ENCODE peak calls at places on chromosomes 13 and 19, in ten cellular contexts. C is transverse colon, S is GM23338, Q is spleen, X is HL-60, K is stomach, M is esophagus muscularis mucosa, R is upper lobe of left lung, E is HCT116, I is GM12878. U is an unnamed sample. For H3K27me3, the result is how much of the 10 kb centered on the place peaks cover.

GRCh38 chr13:102680842-102681725 is 13.8 kb downstream of the METTL21C start:
- DNase-seq in C (no peak), S (no peak), Q (no peak), X (peak), K (no peak), M (no peak), R (no peak), E (no peak), I (no peak), U (no peak)

GRCh38 chr19:6868341-6868740 is 19.0 kb upstream of the ADGRE1 start:
- DNase-seq in C (no peak), S (no peak), Q (peak), X (peak), K (no peak), M (no peak), R (no peak), E (no peak), I (no peak), U (no peak)

GRCh38 chr19:4977299-4978174 is 8.6 kb downstream of the KDM4B start:
- DNase-seq in C (peak), S (no peak), Q (no peak), X (no peak), K (peak), M (no peak), R (no peak), E (no peak), I (no peak), U (no peak)

GRCh38 chr13:83295684-83296083 is 586.6 kb downstream of the SLITRK1 start:
- DNase-seq in C (no peak), S (no peak), Q (no peak), X (no peak), K (no peak), M (no peak), R (no peak), E (no peak), I (no peak), U (no peak)

GRCh38 chr13:98839826-98840769 is 87.6 kb upstream of the SLC15A1 start:
- DNase-seq in C (peak), S (peak), Q (no peak), X (peak), K (peak), M (no peak), R (peak), E (peak), I (no peak), U (no peak)

GRCh38 chr19:38245826-38246498 is 10.2 kb downstream of the PPP1R14A start:
- DNase-seq in C (no peak), S (no peak), Q (no peak), X (no peak), K (no peak), M (no peak), R (no peak), E (no peak), I (no peak), U (peak)

GRCh38 chr19:46786236-46787039 is 2.0 kb downstream of the SLC1A5 start:
- DNase-seq in C (peak), S (peak), Q (peak), X (peak), K (peak), M (peak), R (peak), E (no peak), I (no peak), U (peak)

GRCh38 chr13:110062077-110062776 is 244.7 kb downstream of the COL4A1 start:
- DNase-seq in C (no peak), S (no peak), Q (no peak), X (no peak), K (no peak), M (no peak), R (no peak), E (no peak), I (no peak), U (peak)

GRCh38 chr19:45092747-45093678 is at the start of gene PPP1R37:
- DNase-seq in C (peak), S (peak), Q (peak), X (peak), K (peak), M (peak), R (peak), E (peak), I (peak), U (peak)
- TF ChIP-seq CTCF in C (peak), S (no peak), Q (no peak), X (no peak), K (peak), M (peak), R (peak), E (peak), I (peak), U (no peak)

GRCh38 chr19:18745931-18746330 is 45.2 kb downstream of the COMP start:
- DNase-seq in C (no peak), S (no peak), Q (no peak), X (no peak), K (no peak), M (no peak), R (no peak), E (no peak), I (no peak), U (no peak)

GRCh38 chr19:18746393-18747167 is 44.5 kb downstream of the COMP start:
- DNase-seq in C (no peak), S (peak), Q (no peak), X (no peak), K (no peak), M (no peak), R (no peak), E (no peak), I (no peak), U (no peak)

GRCh38 chr19:18744019-18744418 is 47.1 kb downstream of the COMP start:
- DNase-seq in C (no peak), S (no peak), Q (no peak), X (no peak), K (no peak), M (no peak), R (no peak), E (no peak), I (no peak), U (no peak)

GRCh38 chr19:18743281-18743825 is 47.8 kb downstream of the COMP start:
- DNase-seq in C (peak), S (no peak), Q (no peak), X (no peak), K (peak), M (no peak), R (peak), E (no peak), I (no peak), U (no peak)

DNA sequence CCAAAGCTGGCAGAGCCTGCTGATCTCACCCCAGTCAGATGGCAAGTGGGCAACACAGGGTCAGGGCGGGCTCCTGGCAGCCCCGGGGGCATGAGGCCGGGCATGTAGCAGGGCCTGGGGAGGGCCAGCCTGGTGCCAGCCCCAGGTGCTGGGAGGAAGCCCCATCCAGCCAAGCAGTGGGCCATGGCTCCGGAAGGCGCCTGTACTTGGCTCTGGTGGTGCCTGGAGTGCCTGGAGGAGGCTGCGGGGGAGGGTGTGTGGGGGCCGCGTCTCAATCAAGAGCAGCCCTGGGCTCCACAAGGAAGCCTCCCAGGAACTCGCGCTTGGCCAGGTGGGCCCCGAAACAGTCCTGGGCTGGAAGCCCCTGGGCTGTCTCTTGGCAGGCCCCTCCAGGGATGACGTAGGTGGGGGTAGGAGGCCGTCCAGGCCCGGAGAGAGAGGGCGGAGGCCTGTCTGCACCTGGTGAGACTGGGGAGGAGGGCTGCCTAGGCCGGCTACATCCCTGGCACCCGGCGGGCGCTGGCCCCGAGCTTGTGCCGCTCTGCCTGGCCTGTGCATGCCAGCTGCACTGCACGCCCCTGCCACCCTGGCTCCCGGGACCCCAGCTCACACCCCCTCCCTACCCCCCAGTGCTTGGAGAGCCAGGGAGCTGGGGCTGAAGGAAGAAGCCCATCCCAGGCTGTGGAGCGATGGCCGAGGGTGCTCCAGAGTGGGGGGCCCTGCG is 45.9 kb downstream of the COMP start:
- DNase-seq in C (no peak), S (no peak), Q (no peak), X (no peak), K (no peak), M (no peak), R (no peak), E (no peak), I (no peak), U (no peak)
- H3K27me3 ChIP-seq in C (under half), S (under half), Q (under half), X (under half), K (under half), M (under half), R (under half), E (under half), I (under half), U (under half)

GRCh38 chr19:50509366-50509765 is 1.6 kb downstream of the JOSD2 start:
- DNase-seq in C (no peak), S (no peak), Q (peak), X (no peak), K (no peak), M (no peak), R (no peak), E (no peak), I (no peak), U (no peak)

GRCh38 chr19:50510121-50510670 is 795 bp downstream of the JOSD2 start:
- DNase-seq in C (no peak), S (no peak), Q (peak), X (no peak), K (no peak), M (no peak), R (no peak), E (no peak), I (no peak), U (no peak)

GRCh38 chr19:50512112-50512998 is 1.4 kb downstream of the ASPDH start:
- DNase-seq in C (no peak), S (no peak), Q (peak), X (no peak), K (no peak), M (peak), R (no peak), E (no peak), I (no peak), U (no peak)

GRCh38 chr19:50510700-50511068 is 307 bp downstream of the JOSD2 start:
- DNase-seq in C (no peak), S (peak), Q (no peak), X (no peak), K (no peak), M (peak), R (no peak), E (no peak), I (no peak), U (no peak)

DNA sequence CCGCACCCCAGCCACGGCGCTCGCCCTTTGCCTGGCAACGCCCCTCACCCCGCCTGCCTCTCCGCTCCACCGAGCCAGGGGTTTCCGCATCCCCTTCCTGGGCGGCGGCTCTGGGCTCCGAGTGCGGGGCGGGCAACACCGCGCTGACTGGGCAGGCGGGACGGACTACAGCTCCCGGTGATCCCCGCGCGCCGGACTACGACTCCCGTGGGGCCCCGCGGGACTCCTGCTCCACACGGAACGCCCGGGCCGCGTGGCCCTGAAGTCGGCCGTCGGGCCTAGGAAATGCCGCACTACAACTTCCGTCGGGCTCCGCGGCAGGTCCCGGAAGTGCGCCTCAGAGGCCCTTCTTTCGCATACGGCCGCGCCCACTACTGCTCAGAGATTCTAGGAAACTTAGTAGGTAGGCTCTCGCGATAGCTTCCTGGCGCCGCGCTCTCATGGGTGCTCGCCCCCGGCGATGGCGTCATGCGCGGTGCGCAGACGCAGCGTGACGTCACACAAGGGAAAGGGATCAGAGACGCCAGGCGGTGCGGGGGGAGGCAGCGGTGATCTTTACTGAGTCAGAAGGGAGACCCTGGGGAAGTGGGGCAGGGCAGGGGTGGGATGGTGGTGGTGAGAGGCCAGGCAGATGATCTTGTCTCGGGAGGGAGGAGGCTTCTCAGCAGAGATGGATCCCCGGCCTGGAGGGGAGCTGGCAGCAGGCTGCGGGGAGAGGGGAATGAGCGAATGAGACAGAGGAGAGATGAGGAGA is at the start of gene JOSD2:
- DNase-seq in C (peak), S (peak), Q (peak), X (peak), K (peak), M (peak), R (peak), E (peak), I (peak), U (peak)
- TF ChIP-seq POLR2AphosphoS5 in C (peak), S (peak), Q (peak), X (peak), K (peak), M (peak), R (peak), E (peak), I (no peak), U (peak)

GRCh38 chr13:33109801-33110200 is 93.6 kb downstream of the KL start:
- DNase-seq in C (no peak), S (peak), Q (no peak), X (no peak), K (no peak), M (no peak), R (no peak), E (no peak), I (no peak), U (no peak)
- TF ChIP-seq CTCF in C (no peak), S (peak), Q (no peak), X (no peak), K (no peak), M (no peak), R (no peak), E (peak), I (peak), U (no peak)

DNA sequence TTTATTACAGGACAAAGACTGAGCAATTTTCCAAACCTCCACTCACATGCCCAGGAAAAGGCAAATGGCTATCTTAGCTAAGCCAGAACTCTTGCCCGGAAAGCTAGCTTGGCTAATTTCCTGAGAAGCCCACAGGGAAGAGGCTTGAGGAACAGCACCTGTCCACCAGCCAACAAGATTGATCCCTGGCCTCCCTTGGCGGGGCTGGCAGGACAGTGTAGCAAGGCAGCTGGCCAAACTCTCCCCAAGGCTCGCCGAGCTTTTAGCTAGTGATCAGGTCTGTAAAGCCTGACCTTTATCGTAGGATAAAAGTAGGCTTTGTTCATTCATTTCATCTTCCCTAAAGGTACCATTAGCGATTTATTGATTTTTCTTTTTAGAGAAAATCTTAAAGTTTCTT is 101.4 kb downstream of the UQCRFS1 start:
- DNase-seq in C (no peak), S (no peak), Q (peak), X (no peak), K (no peak), M (no peak), R (no peak), E (no peak), I (no peak), U (no peak)
- H3K27me3 ChIP-seq in C (under half), S (under half), Q (under half), X (under half), K (under half), M (under half), R (under half), E (under half), I (under half), U (under half)

DNA sequence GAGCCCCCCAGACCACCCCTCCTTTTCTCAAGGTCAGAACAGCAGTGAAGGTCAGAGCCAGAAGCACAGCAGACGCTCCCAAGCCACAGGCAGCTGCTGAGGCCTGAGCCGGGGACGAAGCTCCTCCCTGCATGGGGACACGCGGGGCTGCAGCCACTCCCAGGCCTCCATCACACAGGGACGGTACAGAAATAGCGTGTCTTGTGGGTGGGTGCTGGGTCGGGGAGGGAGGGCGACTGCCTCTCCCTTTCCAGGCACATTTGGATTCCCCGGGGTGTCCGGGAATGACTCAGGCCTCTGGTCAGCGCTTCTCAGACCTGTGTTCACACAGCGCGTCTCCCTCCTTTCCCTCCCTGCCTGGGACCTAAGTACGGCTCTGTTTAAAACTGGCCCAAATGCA is 33.2 kb downstream of the RASA3 start:
- DNase-seq in C (peak), S (no peak), Q (peak), X (peak), K (no peak), M (peak), R (peak), E (peak), I (no peak), U (peak)
- TF ChIP-seq POLR2AphosphoS5 in C (peak), S (no peak), Q (peak), X (no peak), K (no peak), M (peak), R (peak), E (no peak), I (no peak), U (peak)

GRCh38 chr19:51407631-51408131 is 9.8 kb downstream of the SIGLEC10 start:
- DNase-seq in C (peak), S (peak), Q (peak), X (peak), K (peak), M (no peak), R (no peak), E (peak), I (no peak), U (no peak)

GRCh38 chr19:51398096-51398704 is 7.8 kb upstream of the C19orf84 start:
- DNase-seq in C (no peak), S (peak), Q (no peak), X (peak), K (no peak), M (no peak), R (no peak), E (no peak), I (no peak), U (no peak)

GRCh38 chr19:51396175-51396574 is 5.8 kb upstream of the C19orf84 start:
- DNase-seq in C (no peak), S (no peak), Q (no peak), X (no peak), K (no peak), M (no peak), R (no peak), E (no peak), I (no peak), U (no peak)

DNA sequence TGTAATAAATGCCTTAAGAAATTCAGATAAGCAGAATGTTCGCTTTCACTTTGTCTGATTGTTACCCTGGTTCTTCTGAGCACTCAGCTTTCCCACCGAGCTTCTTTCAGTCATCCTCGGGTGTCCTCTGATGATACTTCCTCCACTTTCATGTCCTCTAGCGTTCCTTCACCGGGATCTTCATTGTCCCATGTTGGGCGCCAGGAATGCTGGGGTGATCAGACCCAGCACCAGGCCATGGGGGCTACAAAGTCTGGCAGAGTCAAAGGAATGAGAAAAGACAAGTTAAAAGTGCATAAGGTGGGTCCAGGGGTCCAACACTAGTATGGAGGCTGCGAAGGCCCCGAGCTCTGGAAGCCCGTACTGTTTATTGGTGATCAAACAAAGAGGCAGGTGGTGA is 11.7 kb upstream of the C19orf84 start:
- DNase-seq in C (no peak), S (no peak), Q (peak), X (no peak), K (no peak), M (no peak), R (no peak), E (no peak), I (no peak), U (no peak)
- TF ChIP-seq CTCF in C (no peak), S (no peak), Q (no peak), X (no peak), K (no peak), M (no peak), R (no peak), E (no peak), I (no peak), U (no peak)

GRCh38 chr13:20193142-20193923 is 595 bp upstream of the GJB2 start:
- DNase-seq in C (no peak), S (peak), Q (no peak), X (no peak), K (no peak), M (peak), R (no peak), E (no peak), I (no peak), U (no peak)
- H3K27me3 ChIP-seq in C (half or more), S (half or more), Q (half or more), X (under half), K (under half), M (under half), R (under half), E (under half), I (under half), U (under half)

GRCh38 chr13:57507752-57508463 is 123.6 kb upstream of the PCDH17 start:
- DNase-seq in C (no peak), S (no peak), Q (no peak), X (no peak), K (no peak), M (no peak), R (no peak), E (no peak), I (no peak), U (no peak)
- TF ChIP-seq POLR2AphosphoS5 in C (no peak), S (no peak), Q (no peak), X (no peak), K (no peak), M (no peak), R (no peak), E (no peak), I (no peak), U (no peak)

GRCh38 chr19:15113245-15114152 is 6.3 kb downstream of the SYDE1 start:
- DNase-seq in C (no peak), S (peak), Q (no peak), X (no peak), K (no peak), M (no peak), R (no peak), E (no peak), I (no peak), U (no peak)

GRCh38 chr19:15114153-15114540 is 6.9 kb downstream of the SYDE1 start:
- DNase-seq in C (no peak), S (no peak), Q (no peak), X (no peak), K (no peak), M (no peak), R (no peak), E (no peak), I (no peak), U (no peak)

GRCh38 chr19:15111758-15112157 is 4.6 kb downstream of the SYDE1 start:
- DNase-seq in C (no peak), S (no peak), Q (no peak), X (no peak), K (no peak), M (no peak), R (no peak), E (no peak), I (no peak), U (no peak)

GRCh38 chr19:15110418-15110815 is 3.2 kb downstream of the SYDE1 start:
- DNase-seq in C (no peak), S (no peak), Q (no peak), X (no peak), K (no peak), M (no peak), R (no peak), E (no peak), I (no peak), U (no peak)

GRCh38 chr19:15112385-15112784 is 5.2 kb downstream of the SYDE1 start:
- DNase-seq in C (no peak), S (peak), Q (no peak), X (no peak), K (no peak), M (no peak), R (no peak), E (peak), I (no peak), U (no peak)
- TF ChIP-seq CTCF in C (no peak), S (no peak), Q (no peak), X (no peak), K (no peak), M (no peak), R (no peak), E (no peak), I (no peak), U (no peak)